ENCODE peak calls at places on chromosomes 1 and 21, in nine cellular contexts. One of them, this sample, is unnamed. For H3K27me3, the result is how much of the 10 kb centered on the place peaks cover.

GRCh38 chr1:184141481-184141880 is 90.0 kb downstream of the TSEN15 start:
- DNase-seq in bronchial epithelial cell: no peak
- DNase-seq in right lobe of liver: no peak
- DNase-seq in MM.1S: no peak
- DNase-seq in fibroblast of lung: no peak
- DNase-seq in pancreas: no peak
- DNase-seq in GM23338: no peak
- DNase-seq in SK-N-SH: no peak
- DNase-seq in Peyer's patch: no peak
- DNase-seq in this sample: no peak

GRCh38 chr1:80657707-80658106 is 1143.0 kb upstream of the ADGRL2 start:
- DNase-seq in fibroblast of lung: no peak
- DNase-seq in right lobe of liver: no peak
- DNase-seq in SK-N-SH: no peak
- DNase-seq in pancreas: no peak
- DNase-seq in MM.1S: no peak
- DNase-seq in Peyer's patch: no peak
- DNase-seq in bronchial epithelial cell: no peak
- DNase-seq in GM23338: peak
- DNase-seq in this sample: no peak

GRCh38 chr1:185400057-185400456 is 83.0 kb upstream of the IVNS1ABP start:
- DNase-seq in bronchial epithelial cell: peak
- DNase-seq in Peyer's patch: no peak
- DNase-seq in right lobe of liver: no peak
- DNase-seq in SK-N-SH: no peak
- DNase-seq in GM23338: no peak
- DNase-seq in MM.1S: no peak
- DNase-seq in pancreas: no peak
- DNase-seq in fibroblast of lung: peak
- DNase-seq in this sample: peak

GRCh38 chr1:166972827-166973226 is 2.5 kb downstream of the ILDR2 start:
- DNase-seq in pancreas: no peak
- DNase-seq in Peyer's patch: no peak
- DNase-seq in right lobe of liver: no peak
- DNase-seq in SK-N-SH: no peak
- DNase-seq in GM23338: no peak
- DNase-seq in MM.1S: no peak
- DNase-seq in fibroblast of lung: no peak
- DNase-seq in bronchial epithelial cell: no peak
- DNase-seq in this sample: no peak

GRCh38 chr1:171137580-171137979 is 46.9 kb downstream of the FMO3 start:
- DNase-seq in pancreas: no peak
- DNase-seq in GM23338: peak
- DNase-seq in SK-N-SH: no peak
- DNase-seq in right lobe of liver: no peak
- DNase-seq in fibroblast of lung: no peak
- DNase-seq in bronchial epithelial cell: no peak
- DNase-seq in Peyer's patch: no peak
- DNase-seq in MM.1S: no peak
- DNase-seq in this sample: no peak

GRCh38 chr1:229860926-229861325 is 206.1 kb upstream of the GALNT2 start:
- DNase-seq in Peyer's patch: no peak
- DNase-seq in bronchial epithelial cell: no peak
- DNase-seq in SK-N-SH: no peak
- DNase-seq in GM23338: no peak
- DNase-seq in MM.1S: no peak
- DNase-seq in right lobe of liver: no peak
- DNase-seq in pancreas: no peak
- DNase-seq in fibroblast of lung: no peak
- DNase-seq in this sample: no peak

GRCh38 chr1:41495171-41495948 is 10.9 kb upstream of the EDN2 start:
- DNase-seq in GM23338: peak
- DNase-seq in SK-N-SH: no peak
- DNase-seq in Peyer's patch: no peak
- DNase-seq in right lobe of liver: no peak
- DNase-seq in pancreas: no peak
- DNase-seq in fibroblast of lung: peak
- DNase-seq in MM.1S: no peak
- DNase-seq in bronchial epithelial cell: no peak
- DNase-seq in this sample: peak

GRCh38 chr1:20634065-20634593 is 871 bp downstream of the PINK1 start:
- DNase-seq in MM.1S: no peak
- DNase-seq in SK-N-SH: no peak
- DNase-seq in GM23338: peak
- DNase-seq in bronchial epithelial cell: peak
- DNase-seq in fibroblast of lung: peak
- DNase-seq in Peyer's patch: no peak
- DNase-seq in pancreas: no peak
- DNase-seq in right lobe of liver: no peak
- DNase-seq in this sample: no peak

GRCh38 chr1:66135165-66135564 is 342.5 kb downstream of the PDE4B start:
- DNase-seq in pancreas: no peak
- DNase-seq in Peyer's patch: no peak
- DNase-seq in GM23338: no peak
- DNase-seq in fibroblast of lung: no peak
- DNase-seq in SK-N-SH: no peak
- DNase-seq in MM.1S: no peak
- DNase-seq in right lobe of liver: no peak
- DNase-seq in bronchial epithelial cell: no peak
- DNase-seq in this sample: no peak

GRCh38 chr1:237759371-237759770 is 131.4 kb downstream of the ZP4 start:
- DNase-seq in bronchial epithelial cell: peak
- DNase-seq in pancreas: no peak
- DNase-seq in fibroblast of lung: no peak
- DNase-seq in right lobe of liver: no peak
- DNase-seq in GM23338: no peak
- DNase-seq in SK-N-SH: no peak
- DNase-seq in Peyer's patch: no peak
- DNase-seq in MM.1S: no peak
- DNase-seq in this sample: no peak

GRCh38 chr21:25967566-25968438 is 202.8 kb downstream of the APP start:
- DNase-seq in bronchial epithelial cell: peak
- DNase-seq in fibroblast of lung: peak
- DNase-seq in SK-N-SH: no peak
- DNase-seq in Peyer's patch: no peak
- DNase-seq in MM.1S: peak
- DNase-seq in pancreas: no peak
- DNase-seq in right lobe of liver: no peak
- DNase-seq in GM23338: no peak
- DNase-seq in this sample: no peak

GRCh38 chr1:36589006-36589405 is 106.3 kb upstream of the CSF3R start:
- DNase-seq in pancreas: no peak
- DNase-seq in right lobe of liver: no peak
- DNase-seq in GM23338: no peak
- DNase-seq in fibroblast of lung: no peak
- DNase-seq in MM.1S: no peak
- DNase-seq in SK-N-SH: no peak
- DNase-seq in bronchial epithelial cell: no peak
- DNase-seq in Peyer's patch: no peak
- DNase-seq in this sample: no peak

GRCh38 chr1:63984257-63984626 is 210.4 kb downstream of the ROR1 start:
- DNase-seq in SK-N-SH: no peak
- DNase-seq in pancreas: no peak
- DNase-seq in GM23338: no peak
- DNase-seq in bronchial epithelial cell: no peak
- DNase-seq in Peyer's patch: no peak
- DNase-seq in fibroblast of lung: peak
- DNase-seq in right lobe of liver: no peak
- DNase-seq in MM.1S: no peak
- DNase-seq in this sample: no peak

DNA sequence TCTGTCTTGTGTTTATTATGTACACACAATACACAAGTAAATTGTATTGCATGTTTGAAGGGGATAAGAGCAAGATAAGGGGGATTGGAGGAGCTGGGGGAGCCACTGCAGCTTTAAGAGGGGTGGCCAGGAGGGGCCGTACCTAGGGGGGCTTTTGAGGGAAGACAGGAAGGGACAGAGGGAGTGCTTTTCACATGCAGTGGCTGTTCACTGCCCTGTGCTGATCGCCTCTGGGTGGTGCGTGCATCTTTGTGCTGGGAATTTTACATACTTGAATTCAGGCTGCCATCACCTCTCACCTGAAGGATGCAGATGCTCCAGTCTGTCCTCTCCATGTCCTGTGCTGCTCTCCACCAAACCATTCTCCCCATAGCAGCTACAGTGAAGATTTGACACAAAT is 179.5 kb downstream of the PTPRU start:
- DNase-seq in MM.1S: no peak
- DNase-seq in GM23338: no peak
- DNase-seq in SK-N-SH: no peak
- DNase-seq in pancreas: no peak
- DNase-seq in Peyer's patch: no peak
- DNase-seq in right lobe of liver: no peak
- DNase-seq in fibroblast of lung: no peak
- DNase-seq in bronchial epithelial cell: no peak
- DNase-seq in this sample: no peak
- H3K27me3 ChIP-seq in MM.1S: half or more
- H3K27me3 ChIP-seq in GM23338: under half
- H3K27me3 ChIP-seq in SK-N-SH: under half
- H3K27me3 ChIP-seq in pancreas: under half
- H3K27me3 ChIP-seq in Peyer's patch: under half
- H3K27me3 ChIP-seq in right lobe of liver: under half
- H3K27me3 ChIP-seq in fibroblast of lung: under half
- H3K27me3 ChIP-seq in bronchial epithelial cell: under half
- H3K27me3 ChIP-seq in this sample: under half

DNA sequence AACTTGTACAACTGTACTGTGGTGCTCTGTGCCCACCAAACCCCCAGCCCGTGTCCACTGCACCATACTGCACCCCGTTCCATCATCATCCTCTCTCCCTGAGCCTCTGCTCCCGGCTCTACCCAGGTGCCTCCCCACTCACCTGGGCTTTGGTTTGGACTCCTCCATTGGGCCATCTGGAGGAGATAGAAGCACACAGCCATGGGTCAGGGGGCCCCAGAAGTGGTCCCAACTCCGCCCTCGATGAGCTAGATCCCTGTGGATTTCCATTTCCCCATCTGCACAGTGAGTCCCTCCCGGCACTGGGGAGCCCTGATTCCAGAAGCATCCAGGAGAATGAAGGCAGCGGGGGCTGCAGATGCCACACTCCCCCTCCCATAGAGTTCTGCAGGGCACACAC is 10.8 kb downstream of the TNNT2 start:
- DNase-seq in bronchial epithelial cell: no peak
- DNase-seq in pancreas: no peak
- DNase-seq in SK-N-SH: no peak
- DNase-seq in Peyer's patch: no peak
- DNase-seq in GM23338: no peak
- DNase-seq in fibroblast of lung: no peak
- DNase-seq in MM.1S: no peak
- DNase-seq in right lobe of liver: no peak
- DNase-seq in this sample: no peak
- H3K27me3 ChIP-seq in bronchial epithelial cell: under half
- H3K27me3 ChIP-seq in pancreas: under half
- H3K27me3 ChIP-seq in SK-N-SH: under half
- H3K27me3 ChIP-seq in Peyer's patch: under half
- H3K27me3 ChIP-seq in GM23338: under half
- H3K27me3 ChIP-seq in fibroblast of lung: under half
- H3K27me3 ChIP-seq in MM.1S: half or more
- H3K27me3 ChIP-seq in right lobe of liver: under half
- H3K27me3 ChIP-seq in this sample: under half

GRCh38 chr1:2290595-2291510 is 62.7 kb downstream of the SKI start:
- DNase-seq in GM23338: no peak
- DNase-seq in right lobe of liver: no peak
- DNase-seq in MM.1S: peak
- DNase-seq in Peyer's patch: peak
- DNase-seq in pancreas: no peak
- DNase-seq in SK-N-SH: no peak
- DNase-seq in fibroblast of lung: peak
- DNase-seq in bronchial epithelial cell: peak
- DNase-seq in this sample: peak
- H3K27me3 ChIP-seq in GM23338: under half
- H3K27me3 ChIP-seq in right lobe of liver: under half
- H3K27me3 ChIP-seq in MM.1S: under half
- H3K27me3 ChIP-seq in Peyer's patch: under half
- H3K27me3 ChIP-seq in pancreas: under half
- H3K27me3 ChIP-seq in SK-N-SH: under half
- H3K27me3 ChIP-seq in fibroblast of lung: under half
- H3K27me3 ChIP-seq in bronchial epithelial cell: under half
- H3K27me3 ChIP-seq in this sample: under half

GRCh38 chr1:59552001-59552400 is 255.1 kb downstream of the FGGY start:
- DNase-seq in Peyer's patch: no peak
- DNase-seq in bronchial epithelial cell: no peak
- DNase-seq in MM.1S: no peak
- DNase-seq in pancreas: no peak
- DNase-seq in fibroblast of lung: no peak
- DNase-seq in right lobe of liver: no peak
- DNase-seq in GM23338: peak
- DNase-seq in SK-N-SH: no peak
- DNase-seq in this sample: no peak

GRCh38 chr1:59545830-59546229 is 248.9 kb downstream of the FGGY start:
- DNase-seq in right lobe of liver: no peak
- DNase-seq in Peyer's patch: no peak
- DNase-seq in GM23338: no peak
- DNase-seq in bronchial epithelial cell: no peak
- DNase-seq in MM.1S: no peak
- DNase-seq in fibroblast of lung: no peak
- DNase-seq in pancreas: no peak
- DNase-seq in SK-N-SH: no peak
- DNase-seq in this sample: no peak

GRCh38 chr1:59549903-59550302 is 253.0 kb downstream of the FGGY start:
- DNase-seq in GM23338: no peak
- DNase-seq in pancreas: no peak
- DNase-seq in MM.1S: no peak
- DNase-seq in right lobe of liver: peak
- DNase-seq in Peyer's patch: no peak
- DNase-seq in fibroblast of lung: no peak
- DNase-seq in SK-N-SH: no peak
- DNase-seq in bronchial epithelial cell: peak
- DNase-seq in this sample: no peak

GRCh38 chr1:59553381-59553780 is 256.5 kb downstream of the FGGY start:
- DNase-seq in GM23338: no peak
- DNase-seq in bronchial epithelial cell: no peak
- DNase-seq in Peyer's patch: no peak
- DNase-seq in right lobe of liver: no peak
- DNase-seq in SK-N-SH: no peak
- DNase-seq in MM.1S: no peak
- DNase-seq in pancreas: no peak
- DNase-seq in fibroblast of lung: peak
- DNase-seq in this sample: no peak

DNA sequence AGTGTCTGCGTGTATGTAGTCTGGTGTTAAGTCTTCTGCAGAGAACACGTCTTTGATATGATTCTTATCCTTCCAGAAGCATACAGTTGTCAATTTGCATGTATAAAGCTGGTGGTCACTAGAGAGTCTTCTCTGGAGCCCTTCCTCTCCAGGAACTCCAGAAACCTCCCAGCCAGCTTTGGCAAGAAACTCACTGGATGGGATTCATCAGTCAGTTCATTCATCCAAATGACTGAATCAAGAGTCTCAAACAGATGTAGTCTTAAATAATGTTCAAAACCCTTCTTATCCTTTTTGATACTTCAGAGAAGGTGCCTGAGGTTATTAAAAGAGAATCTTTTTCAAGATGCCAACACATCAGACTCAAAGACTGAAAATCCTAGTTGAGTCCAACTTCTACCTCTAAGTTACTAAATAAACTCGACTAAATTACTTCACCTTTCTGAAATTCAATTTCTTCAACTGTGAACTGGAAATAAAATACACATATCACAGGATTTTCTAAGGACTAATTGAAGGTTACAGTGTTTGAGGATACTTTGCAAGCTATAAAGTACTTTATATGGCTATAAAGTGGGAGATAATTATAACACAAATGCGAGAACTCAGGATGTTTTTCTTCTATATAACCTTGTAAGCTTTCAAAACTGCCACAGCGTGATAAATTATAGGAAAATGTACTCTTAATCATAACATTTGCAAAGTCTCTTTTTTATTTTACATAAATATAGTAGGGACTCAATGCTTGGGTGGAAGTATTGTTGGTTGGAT is 252.4 kb downstream of the FGGY start:
- DNase-seq in right lobe of liver: no peak
- DNase-seq in bronchial epithelial cell: no peak
- DNase-seq in MM.1S: no peak
- DNase-seq in Peyer's patch: no peak
- DNase-seq in pancreas: no peak
- DNase-seq in fibroblast of lung: no peak
- DNase-seq in SK-N-SH: no peak
- DNase-seq in GM23338: no peak
- DNase-seq in this sample: no peak
- H3K27me3 ChIP-seq in right lobe of liver: under half
- H3K27me3 ChIP-seq in bronchial epithelial cell: under half
- H3K27me3 ChIP-seq in MM.1S: under half
- H3K27me3 ChIP-seq in Peyer's patch: under half
- H3K27me3 ChIP-seq in pancreas: under half
- H3K27me3 ChIP-seq in fibroblast of lung: under half
- H3K27me3 ChIP-seq in SK-N-SH: under half
- H3K27me3 ChIP-seq in GM23338: under half
- H3K27me3 ChIP-seq in this sample: under half

This sample was measured in MG63.